ENCODE peak calls at places on chromosomes 2 and 18, in four cellular contexts. One of them, this sample, is unnamed.

GRCh38 chr2:26279886-26280285 is 35.1 kb downstream of the HADHB start:
- DNase-seq in CD8-positive, alpha-beta T cell: no peak
- DNase-seq in SK-N-MC: no peak
- DNase-seq in OCI-LY7: no peak
- DNase-seq in this sample: no peak

GRCh38 chr2:144449028-144449406 is 70.9 kb downstream of the ZEB2 start:
- DNase-seq in CD8-positive, alpha-beta T cell: no peak
- DNase-seq in SK-N-MC: no peak
- DNase-seq in OCI-LY7: peak; percentile 12
- DNase-seq in this sample: no peak

GRCh38 chr2:176246324-176246723 is 22.9 kb upstream of the MTX2 start:
- DNase-seq in CD8-positive, alpha-beta T cell: no peak
- DNase-seq in SK-N-MC: no peak
- DNase-seq in OCI-LY7: no peak
- DNase-seq in this sample: no peak

GRCh38 chr2:162063281-162063680 is 10.7 kb downstream of the DPP4 start:
- DNase-seq in CD8-positive, alpha-beta T cell: no peak
- DNase-seq in SK-N-MC: no peak
- DNase-seq in OCI-LY7: no peak
- DNase-seq in this sample: no peak

GRCh38 chr2:136116813-136117390 is 1.0 kb downstream of the CXCR4 start:
- DNase-seq in CD8-positive, alpha-beta T cell: peak; percentile 81
- DNase-seq in SK-N-MC: no peak
- DNase-seq in OCI-LY7: peak; percentile 92
- DNase-seq in this sample: no peak

GRCh38 chr18:56501896-56502295 is 136.5 kb downstream of the TXNL1 start:
- DNase-seq in CD8-positive, alpha-beta T cell: no peak
- DNase-seq in SK-N-MC: no peak
- DNase-seq in OCI-LY7: no peak
- DNase-seq in this sample: no peak

GRCh38 chr2:38605298-38605830 is 2.6 kb upstream of the HNRNPLL start:
- DNase-seq in CD8-positive, alpha-beta T cell: no peak
- DNase-seq in SK-N-MC: no peak
- DNase-seq in OCI-LY7: peak; percentile 48
- DNase-seq in this sample: no peak

GRCh38 chr2:173999724-174000123 is 34.6 kb upstream of the SP3 start:
- DNase-seq in CD8-positive, alpha-beta T cell: no peak
- DNase-seq in SK-N-MC: no peak
- DNase-seq in OCI-LY7: no peak
- DNase-seq in this sample: no peak

GRCh38 chr18:75607701-75608100 is 180.2 kb upstream of the SMIM21 start:
- DNase-seq in CD8-positive, alpha-beta T cell: no peak
- DNase-seq in SK-N-MC: no peak
- DNase-seq in OCI-LY7: no peak
- DNase-seq in this sample: no peak

GRCh38 chr2:71940695-71941094 is 207.0 kb downstream of the CYP26B1 start:
- DNase-seq in CD8-positive, alpha-beta T cell: no peak
- DNase-seq in SK-N-MC: no peak
- DNase-seq in OCI-LY7: no peak
- DNase-seq in this sample: peak; percentile 61

GRCh38 chr18:9671214-9671613 is 36.9 kb upstream of the RAB31 start:
- DNase-seq in CD8-positive, alpha-beta T cell: no peak
- DNase-seq in SK-N-MC: no peak
- DNase-seq in OCI-LY7: no peak
- DNase-seq in this sample: no peak

GRCh38 chr2:238777369-238778067 is 70.4 kb upstream of the TWIST2 start:
- DNase-seq in CD8-positive, alpha-beta T cell: no peak
- DNase-seq in SK-N-MC: no peak
- DNase-seq in OCI-LY7: peak; percentile 18
- DNase-seq in this sample: no peak

GRCh38 chr2:62149708-62150107 is 46.2 kb upstream of the B3GNT2 start:
- DNase-seq in CD8-positive, alpha-beta T cell: no peak
- DNase-seq in SK-N-MC: no peak
- DNase-seq in OCI-LY7: no peak
- DNase-seq in this sample: no peak

GRCh38 chr2:241843321-241844065 is 15.2 kb downstream of the PDCD1 start:
- DNase-seq in CD8-positive, alpha-beta T cell: peak; percentile 47
- DNase-seq in SK-N-MC: no peak
- DNase-seq in OCI-LY7: no peak
- DNase-seq in this sample: no peak

GRCh38 chr2:119104414-119104813 is 54.1 kb downstream of the C1QL2 start:
- DNase-seq in CD8-positive, alpha-beta T cell: no peak
- DNase-seq in SK-N-MC: no peak
- DNase-seq in OCI-LY7: no peak
- DNase-seq in this sample: no peak

GRCh38 chr18:48799724-48800315 is 150.9 kb downstream of the SMAD7 start:
- DNase-seq in CD8-positive, alpha-beta T cell: peak; percentile 43
- DNase-seq in SK-N-MC: no peak
- DNase-seq in OCI-LY7: no peak
- DNase-seq in this sample: peak; percentile 20

GRCh38 chr18:43034683-43035500 is 80.6 kb downstream of the RIT2 start:
- DNase-seq in CD8-positive, alpha-beta T cell: no peak
- DNase-seq in SK-N-MC: no peak
- DNase-seq in OCI-LY7: no peak
- DNase-seq in this sample: no peak

GRCh38 chr2:157692768-157693167 is 64.1 kb upstream of the ACVR1C start:
- DNase-seq in CD8-positive, alpha-beta T cell: no peak
- DNase-seq in SK-N-MC: peak; percentile 65
- DNase-seq in OCI-LY7: no peak
- DNase-seq in this sample: no peak

GRCh38 chr18:48228841-48229240 is 180.3 kb downstream of the ZBTB7C start:
- DNase-seq in CD8-positive, alpha-beta T cell: no peak
- DNase-seq in SK-N-MC: no peak
- DNase-seq in OCI-LY7: no peak
- DNase-seq in this sample: no peak

DNA sequence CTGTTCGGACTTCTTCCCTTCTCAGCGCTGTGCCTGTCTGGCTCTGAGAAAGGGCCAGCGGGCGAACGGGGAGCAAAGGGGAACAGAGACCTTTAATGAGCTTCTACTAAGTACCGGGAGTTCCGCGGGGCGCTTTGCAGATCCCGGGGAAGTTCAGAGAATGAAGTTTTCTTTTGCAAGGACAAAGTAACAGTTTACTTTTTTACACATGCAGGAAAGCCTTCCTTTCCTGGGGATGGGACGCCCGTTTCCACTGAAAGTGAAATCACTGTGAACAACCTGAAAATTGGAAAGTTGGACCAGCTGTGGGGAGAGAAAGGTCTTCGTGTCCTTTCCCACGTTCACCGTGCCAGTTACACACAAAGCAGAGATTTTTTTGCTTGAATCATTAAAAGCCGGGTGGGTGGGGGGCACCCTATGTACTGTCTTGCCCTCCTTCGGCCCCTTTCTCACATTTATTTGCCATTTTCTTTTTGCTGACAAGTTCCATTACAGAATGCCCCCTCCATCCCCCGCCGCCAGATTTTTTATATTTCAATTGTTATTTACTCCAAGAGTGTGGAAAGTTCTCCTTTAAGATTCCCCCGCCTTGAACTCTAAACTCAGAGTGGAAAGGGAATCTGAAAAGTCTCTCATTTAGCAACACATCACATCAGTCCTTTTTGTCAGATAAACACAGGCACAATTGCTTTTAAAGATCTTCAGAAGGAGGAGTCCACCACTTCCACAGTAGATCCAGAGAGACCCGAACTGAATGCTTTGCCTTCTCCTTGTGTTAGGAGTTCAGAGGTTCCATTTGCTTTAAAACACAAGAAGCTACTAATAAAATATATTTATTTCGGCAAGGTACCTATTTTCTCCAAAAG is 1.1 kb upstream of the FN1 start:
- DNase-seq in CD8-positive, alpha-beta T cell: no peak
- DNase-seq in SK-N-MC: no peak
- DNase-seq in OCI-LY7: no peak
- DNase-seq in this sample: no peak
- H3K4me3 ChIP-seq in CD8-positive, alpha-beta T cell: peak overlapping the region; percentile 44
- H3K4me3 ChIP-seq in SK-N-MC: peak overlapping the region; percentile 82
- H3K4me3 ChIP-seq in OCI-LY7: no peak overlapping the region
- H3K4me3 ChIP-seq in this sample: peak overlapping the region; percentile 58

DNA sequence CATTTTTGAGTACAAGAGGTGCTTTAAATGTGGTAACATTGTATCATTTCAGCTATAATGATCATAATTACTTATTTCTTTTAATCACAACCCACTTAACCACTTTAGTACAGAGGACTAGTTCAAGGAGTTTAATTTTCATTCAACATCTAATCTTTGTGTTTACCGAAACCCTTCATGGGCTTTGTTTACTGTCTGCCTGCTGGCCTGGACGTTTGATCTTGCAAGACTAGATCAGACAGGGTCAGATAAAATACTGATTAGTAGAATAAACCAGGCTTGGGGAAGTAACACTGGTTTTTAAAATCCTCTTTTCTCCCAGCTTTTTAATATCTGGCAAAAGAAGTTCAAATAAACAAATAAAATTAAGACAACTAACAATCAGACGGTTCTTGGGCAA is 93.6 kb downstream of the SATB2 start:
- DNase-seq in CD8-positive, alpha-beta T cell: no peak
- DNase-seq in SK-N-MC: no peak
- DNase-seq in OCI-LY7: no peak
- DNase-seq in this sample: no peak
- H3K36me3 ChIP-seq in CD8-positive, alpha-beta T cell: no peaks in the 10 kb centered on the region
- H3K36me3 ChIP-seq in SK-N-MC: no peaks in the 10 kb centered on the region
- H3K36me3 ChIP-seq in OCI-LY7: peaks cover 59% of the 10 kb centered on the region
- H3K36me3 ChIP-seq in this sample: no peaks in the 10 kb centered on the region

DNA sequence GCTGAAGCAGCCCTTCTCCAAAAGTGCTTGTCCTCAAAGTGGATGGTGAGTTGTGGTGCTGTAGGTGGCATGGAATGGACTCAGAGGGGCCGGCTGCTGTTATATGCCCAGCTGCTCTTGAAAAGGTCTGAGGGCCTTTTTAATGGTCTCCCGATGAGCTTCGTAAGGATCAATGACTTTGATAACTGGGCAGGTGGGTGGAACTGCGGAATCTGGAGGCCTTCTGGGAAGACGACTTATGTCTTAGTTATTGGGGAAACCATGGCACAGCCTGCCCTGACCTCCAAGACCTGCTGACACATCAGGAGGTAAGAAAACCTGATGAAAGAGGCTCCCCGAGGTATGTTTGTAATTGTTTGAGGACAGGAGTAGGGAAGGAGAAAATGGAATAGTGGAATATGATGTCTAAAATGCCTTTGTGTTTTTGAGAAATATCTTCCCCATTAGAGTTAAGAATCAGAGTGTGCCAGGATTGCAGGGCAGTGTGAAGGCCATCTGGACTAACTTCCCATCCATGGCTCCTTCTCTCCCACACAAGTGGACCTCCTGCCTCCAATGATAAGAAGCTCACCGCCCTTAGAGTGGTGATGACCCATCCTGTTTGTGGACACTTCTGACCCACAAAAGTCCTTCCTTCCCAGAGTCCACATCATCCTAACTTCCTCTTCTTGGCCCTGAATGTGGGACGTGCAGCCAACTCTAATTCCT is 236.1 kb downstream of the FHOD3 start:
- DNase-seq in CD8-positive, alpha-beta T cell: no peak
- DNase-seq in SK-N-MC: no peak
- DNase-seq in OCI-LY7: no peak
- DNase-seq in this sample: no peak
- H3K27ac ChIP-seq in CD8-positive, alpha-beta T cell: no peak overlapping the region
- H3K27ac ChIP-seq in SK-N-MC: no peak overlapping the region
- H3K27ac ChIP-seq in OCI-LY7: no peak overlapping the region
- H3K27ac ChIP-seq in this sample: no peak overlapping the region

DNA sequence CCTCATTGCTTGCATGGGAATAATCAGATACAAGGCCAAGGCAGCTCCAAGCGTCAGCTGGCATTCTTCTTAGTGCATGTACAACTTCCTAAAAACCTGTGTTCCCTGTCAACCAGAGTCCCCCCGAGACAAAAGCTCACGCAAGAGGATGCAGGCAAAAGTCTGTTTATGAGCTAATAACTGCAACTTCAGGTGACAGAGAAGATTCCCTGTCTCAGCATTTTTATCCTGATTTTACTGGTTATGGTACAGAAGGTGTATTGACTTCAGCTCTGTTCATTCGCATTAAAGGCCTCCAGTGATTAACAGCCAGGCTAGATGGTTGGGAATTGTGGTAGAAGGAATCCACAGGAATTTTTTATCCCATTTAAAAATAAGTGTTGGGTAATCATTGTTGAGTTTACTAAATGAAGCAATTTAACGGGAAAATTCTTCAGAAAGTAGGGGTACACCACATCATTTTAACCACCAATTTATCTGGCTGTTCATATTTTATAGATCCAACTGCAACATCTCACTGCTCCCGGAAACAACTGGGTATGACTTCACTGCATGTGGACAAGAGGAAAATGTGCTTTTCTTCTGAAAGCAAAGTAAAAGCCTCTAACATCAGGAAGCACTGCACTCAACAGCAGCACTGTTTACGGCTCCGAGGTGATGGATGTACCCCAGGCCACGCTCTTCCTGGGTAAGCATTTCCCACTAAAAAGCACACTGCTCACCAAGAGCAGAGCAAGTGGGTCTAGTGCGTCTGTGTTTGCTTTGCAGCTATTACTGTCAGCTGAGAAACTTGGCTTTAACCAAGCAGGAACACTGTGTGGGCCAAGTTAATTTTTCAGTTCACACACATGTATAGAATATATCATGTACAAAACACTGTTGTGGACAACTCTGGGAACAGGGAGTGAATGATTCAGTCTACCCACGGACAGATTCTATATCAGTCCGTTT is 31.9 kb downstream of the CCBE1 start:
- DNase-seq in CD8-positive, alpha-beta T cell: no peak
- DNase-seq in SK-N-MC: no peak
- DNase-seq in OCI-LY7: no peak
- DNase-seq in this sample: no peak
- H3K4me3 ChIP-seq in CD8-positive, alpha-beta T cell: no peak overlapping the region
- H3K4me3 ChIP-seq in SK-N-MC: no peak overlapping the region
- H3K4me3 ChIP-seq in OCI-LY7: no peak overlapping the region
- H3K4me3 ChIP-seq in this sample: no peak overlapping the region

GRCh38 chr2:85774126-85774978 is 20.6 kb downstream of the ATOH8 start:
- DNase-seq in CD8-positive, alpha-beta T cell: no peak
- DNase-seq in SK-N-MC: no peak
- DNase-seq in OCI-LY7: no peak
- DNase-seq in this sample: no peak
- H3K36me3 ChIP-seq in CD8-positive, alpha-beta T cell: no peaks in the 10 kb centered on the region
- H3K36me3 ChIP-seq in SK-N-MC: peaks cover 6% of the 10 kb centered on the region
- H3K36me3 ChIP-seq in OCI-LY7: no peaks in the 10 kb centered on the region
- H3K36me3 ChIP-seq in this sample: no peaks in the 10 kb centered on the region

GRCh38 chr2:33216508-33217182 is 259.8 kb upstream of the RASGRP3 start:
- DNase-seq in CD8-positive, alpha-beta T cell: no peak
- DNase-seq in SK-N-MC: no peak
- DNase-seq in OCI-LY7: no peak
- DNase-seq in this sample: no peak

GRCh38 chr2:33214857-33215256 is 261.6 kb upstream of the RASGRP3 start:
- DNase-seq in CD8-positive, alpha-beta T cell: no peak
- DNase-seq in SK-N-MC: no peak
- DNase-seq in OCI-LY7: no peak
- DNase-seq in this sample: no peak

GRCh38 chr2:33215299-33215698 is 261.1 kb upstream of the RASGRP3 start:
- DNase-seq in CD8-positive, alpha-beta T cell: no peak
- DNase-seq in SK-N-MC: no peak
- DNase-seq in OCI-LY7: no peak
- DNase-seq in this sample: no peak

GRCh38 chr2:33217431-33217830 is 259.0 kb upstream of the RASGRP3 start:
- DNase-seq in CD8-positive, alpha-beta T cell: no peak
- DNase-seq in SK-N-MC: no peak
- DNase-seq in OCI-LY7: no peak
- DNase-seq in this sample: no peak

GRCh38 chr2:33215983-33216382 is 260.5 kb upstream of the RASGRP3 start:
- DNase-seq in CD8-positive, alpha-beta T cell: no peak
- DNase-seq in SK-N-MC: no peak
- DNase-seq in OCI-LY7: no peak
- DNase-seq in this sample: no peak
- H3K27ac ChIP-seq in CD8-positive, alpha-beta T cell: no peak overlapping the region
- H3K27ac ChIP-seq in SK-N-MC: no peak overlapping the region
- H3K27ac ChIP-seq in OCI-LY7: no peak overlapping the region
- H3K27ac ChIP-seq in this sample: no peak overlapping the region

This sample was measured in Peyer's patch.